ENCODE peak calls at places on chromosomes 4 and X, in four cellular contexts. A is A549, Y is lower leg skin, R is astrocyte of the cerebellum. T is an unnamed sample.
A peak's percentile ranks its signal among the peaks of the same experiment; 100 is the strongest.

GRCh38 chr4:1566838-1567518 is 117.1 kb downstream of the FAM53A start:
- DNase-seq in A (no peak), Y (no peak), R (no peak), T (no peak)

GRCh38 chr4:114603455-114603854 is 4.8 kb downstream of the UGT8 start:
- DNase-seq in A (no peak), Y (no peak), R (no peak), T (no peak)

GRCh38 chr4:18695733-18696527 is 674.4 kb upstream of the LCORL start:
- DNase-seq in A (no peak), Y (no peak), R (no peak), T (no peak)

GRCh38 chr4:11585506-11585905 is 156.8 kb upstream of the HS3ST1 start:
- DNase-seq in A (peak; percentile 17), Y (no peak), R (no peak), T (no peak)

GRCh38 chr4:141352775-141353544 is 132.3 kb downstream of the ZNF330 start:
- DNase-seq in A (no peak), Y (no peak), R (peak; percentile 19), T (no peak)

GRCh38 chr4:187993827-187994226 is 1.7 kb upstream of the ZFP42 start:
- DNase-seq in A (peak; percentile 28), Y (no peak), R (no peak), T (no peak)

GRCh38 chr4:53431052-53431451 is 53.6 kb downstream of the FIP1L1 start:
- DNase-seq in A (no peak), Y (no peak), R (no peak), T (no peak)

GRCh38 chr4:165355900-165356300 is 22.9 kb upstream of the CPE start:
- DNase-seq in A (peak; percentile 29), Y (no peak), R (no peak), T (no peak)

GRCh38 chr4:173252024-173252935 is 81.9 kb downstream of the HMGB2 start:
- DNase-seq in A (peak; percentile 72), Y (no peak), R (peak; percentile 100), T (peak; percentile 98)

GRCh38 chrX:42686296-42686695 is 91.7 kb downstream of the PPP1R2C start:
- DNase-seq in A (no peak), Y (no peak), R (no peak), T (no peak)

GRCh38 chr4:3249681-3250437 is 900 bp downstream of the MSANTD1 start:
- DNase-seq in A (no peak), Y (no peak), R (no peak), T (no peak)

GRCh38 chr4:96833831-96834230 is 993.9 kb downstream of the PDHA2 start:
- DNase-seq in A (no peak), Y (no peak), R (no peak), T (no peak)

GRCh38 chr4:53003959-53004358 is 141.8 kb downstream of the RASL11B start:
- DNase-seq in A (no peak), Y (no peak), R (no peak), T (no peak)

GRCh38 chrX:37904833-37905232 is 57.5 kb upstream of the DYNLT3 start:
- DNase-seq in A (peak; percentile 37), Y (no peak), R (no peak), T (no peak)

GRCh38 chr4:54265366-54265765 is 36.3 kb downstream of the PDGFRA start:
- DNase-seq in A (no peak), Y (no peak), R (no peak), T (no peak)

GRCh38 chrX:150546711-150547153 is 21.7 kb upstream of the MTM1 start:
- DNase-seq in A (no peak), Y (no peak), R (no peak), T (no peak)

GRCh38 chrX:108584617-108585211 is 145.1 kb downstream of the COL4A5 start:
- DNase-seq in A (peak; percentile 23), Y (no peak), R (no peak), T (no peak)

GRCh38 chr4:687048-687974 is 1.6 kb downstream of the SLC49A3 start:
- DNase-seq in A (peak; percentile 87), Y (peak; percentile 98), R (peak; percentile 28), T (peak; percentile 42)

GRCh38 chrX:68938244-68939004 is 109.6 kb downstream of the EFNB1 start:
- DNase-seq in A (no peak), Y (peak; percentile 49), R (peak; percentile 35), T (no peak)

GRCh38 chrX:134374910-134375309 is 85.1 kb upstream of the HPRT1 start:
- DNase-seq in A (no peak), Y (no peak), R (no peak), T (no peak)

GRCh38 chr4:2248044-2248780 is 6.3 kb upstream of the HAUS3 start:
- DNase-seq in A (no peak), Y (peak; percentile 80), R (no peak), T (no peak)

GRCh38 chr4:37381040-37381668 is 136.6 kb downstream of the NWD2 start:
- DNase-seq in A (no peak), Y (no peak), R (no peak), T (no peak)

GRCh38 chr4:173025131-173025530 is 143.5 kb upstream of the GALNT7 start:
- DNase-seq in A (peak; percentile 71), Y (no peak), R (peak; percentile 67), T (no peak)

GRCh38 chr4:118034061-118034785 is at the start of gene NDST3:
- DNase-seq in A (peak; percentile 75), Y (no peak), R (peak; percentile 70), T (no peak)

GRCh38 chrX:68433981-68434299 is 645 bp upstream of the OPHN1 start:
- DNase-seq in A (no peak), Y (no peak), R (no peak), T (no peak)

GRCh38 chr4:107721436-107722090 is 1.5 kb upstream of the PAPSS1 start:
- DNase-seq in A (no peak), Y (peak; percentile 86), R (no peak), T (no peak)

GRCh38 chr4:147994491-147995385 is 262.9 kb downstream of the ARHGAP10 start:
- DNase-seq in A (no peak), Y (no peak), R (no peak), T (no peak)

GRCh38 chr4:139892973-139893736 is 227.5 kb downstream of the MGST2 start:
- DNase-seq in A (no peak), Y (no peak), R (peak; percentile 38), T (peak; percentile 86)

GRCh38 chr4:2937986-2938385 is 25.2 kb downstream of the NOP14 start:
- DNase-seq in A (no peak), Y (peak; percentile 80), R (no peak), T (no peak)

GRCh38 chr4:98780111-98780549 is 121.7 kb upstream of the TSPAN5 start:
- DNase-seq in A (no peak), Y (no peak), R (no peak), T (no peak)

GRCh38 chr4:163161536-163162205 is 5.0 kb downstream of the NAF1 start:
- DNase-seq in A (no peak), Y (no peak), R (no peak), T (peak; percentile 40)

DNA sequence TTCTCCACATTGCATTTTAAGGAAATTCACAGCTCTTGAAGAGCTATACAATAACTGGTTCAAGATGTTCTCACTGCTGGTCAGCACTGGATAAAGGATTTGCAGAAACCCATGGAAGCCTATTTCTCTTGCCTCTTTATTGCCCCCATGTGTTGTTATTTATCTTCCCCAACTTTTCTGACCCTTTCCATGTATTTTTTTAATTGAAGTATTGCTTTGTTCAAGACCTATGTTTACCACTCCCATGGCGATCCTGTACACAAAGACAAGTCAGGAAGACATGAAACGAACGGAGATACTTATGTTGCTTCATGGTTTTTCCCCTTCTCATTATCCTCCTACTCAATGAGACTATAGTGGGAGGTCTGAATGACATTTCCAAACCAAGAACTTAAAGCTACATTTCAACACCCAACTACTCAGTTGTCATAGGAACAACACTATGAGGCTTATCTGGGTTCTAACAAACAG is 566.4 kb upstream of the DIPK2B start:
- DNase-seq in A (peak; percentile 30), Y (no peak), R (no peak), T (no peak)
- H3K4me3 ChIP-seq in A (peak overlapping the region; percentile 42), Y (no peak overlapping the region), R (peak overlapping the region; percentile 61), T (peak overlapping the region; percentile 79)

GRCh38 chrX:40420899-40421729 is 159.7 kb upstream of the ATP6AP2 start:
- DNase-seq in A (peak; percentile 3), Y (peak; percentile 45), R (peak; percentile 73), T (peak; percentile 45)
- TF ChIP-seq CTCF in A (no peak), Y (no peak), R (no peak), T (no peak)

GRCh38 chr4:87985097-87985886 is 9.8 kb downstream of the SPP1 start:
- DNase-seq in A (peak; percentile 74), Y (no peak), R (no peak), T (peak; percentile 98)

GRCh38 chr4:87985887-87986200 is 10.3 kb downstream of the SPP1 start:
- DNase-seq in A (no peak), Y (no peak), R (no peak), T (no peak)

GRCh38 chr4:87995435-87995834 is 12.0 kb upstream of the PKD2 start:
- DNase-seq in A (no peak), Y (no peak), R (no peak), T (no peak)

GRCh38 chr4:87986508-87986907 is 11.0 kb downstream of the SPP1 start:
- DNase-seq in A (no peak), Y (no peak), R (no peak), T (no peak)

DNA sequence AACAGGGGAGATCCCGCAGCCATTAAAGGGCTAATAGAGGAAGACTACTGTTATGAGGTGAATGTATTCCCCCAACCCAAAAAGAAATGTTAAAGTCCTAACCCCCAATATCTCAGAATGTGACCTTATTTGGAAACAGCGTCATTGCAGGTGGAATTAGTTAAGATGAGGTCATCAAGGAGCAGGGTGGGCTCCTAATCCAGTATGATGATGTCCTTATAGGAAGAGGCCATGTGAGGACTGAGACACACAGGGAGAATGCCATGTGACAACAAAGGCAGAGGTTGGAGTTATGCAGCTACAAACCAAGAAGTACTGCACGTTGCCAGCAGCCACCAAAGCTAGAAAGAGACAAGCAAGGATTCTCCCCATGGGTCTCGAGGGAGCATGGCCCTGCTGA is 14.3 kb downstream of the SPP1 start:
- DNase-seq in A (no peak), Y (no peak), R (no peak), T (no peak)
- H3K4me3 ChIP-seq in A (no peak overlapping the region), Y (no peak overlapping the region), R (no peak overlapping the region), T (no peak overlapping the region)

GRCh38 chr4:14874990-14875389 is 127.3 kb upstream of the CPEB2 start:
- DNase-seq in A (no peak), Y (no peak), R (no peak), T (no peak)

GRCh38 chr4:14867847-14868246 is 134.4 kb upstream of the CPEB2 start:
- DNase-seq in A (no peak), Y (no peak), R (no peak), T (no peak)

GRCh38 chr4:14868426-14868825 is 133.9 kb upstream of the CPEB2 start:
- DNase-seq in A (no peak), Y (no peak), R (no peak), T (no peak)

GRCh38 chr4:14877246-14878220 is 124.7 kb upstream of the CPEB2 start:
- DNase-seq in A (no peak), Y (no peak), R (peak; percentile 72), T (no peak)

DNA sequence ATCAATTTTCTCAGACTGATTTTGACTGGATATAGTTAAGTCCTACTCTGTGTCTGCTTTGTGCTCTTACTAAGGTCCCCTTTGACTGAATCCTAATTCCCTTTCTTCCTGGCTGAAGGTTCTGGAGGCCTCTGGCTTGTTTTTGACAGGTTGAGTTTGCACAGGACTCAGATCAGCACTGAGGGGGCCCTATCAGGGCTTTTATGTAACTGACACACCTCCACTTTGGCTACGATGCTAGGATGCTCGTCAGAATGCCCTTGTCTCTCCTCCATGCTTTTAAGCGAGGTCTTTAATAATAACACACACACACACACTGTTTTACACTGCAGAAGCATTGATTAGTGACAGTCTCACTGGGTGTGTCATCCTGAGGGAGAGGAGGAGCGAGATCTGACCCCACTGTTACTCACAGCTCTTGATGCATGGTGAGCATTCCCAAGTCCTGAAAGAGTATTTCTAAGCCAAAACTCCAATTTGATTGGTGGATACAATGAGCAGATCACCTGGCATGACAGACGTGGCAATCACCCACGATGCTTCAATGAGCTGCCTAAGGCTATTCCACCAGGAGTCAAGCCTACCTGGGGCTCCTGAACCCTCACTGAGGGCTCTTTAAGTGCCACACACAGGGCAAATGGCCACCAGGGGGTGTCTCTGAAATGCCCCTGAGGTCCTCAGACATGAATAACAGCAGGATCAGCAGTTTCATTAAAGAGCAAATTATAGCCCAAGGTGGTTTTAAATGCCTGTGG is 130.4 kb upstream of the CPEB2 start:
- DNase-seq in A (peak; percentile 25), Y (no peak), R (no peak), T (no peak)
- TF ChIP-seq CTCF in A (no peak), Y (no peak), R (no peak), T (peak; percentile 60)

T was measured in epithelial cell of proximal tubule.